ENCODE peak calls at places on chromosome 16, in ten cellular contexts. One of them, this sample, is unnamed. For H3K36me3, the result is how much of the 10 kb centered on the place peaks cover.

GRCh38 chr16:12142157-12142556 is 165.6 kb downstream of the SNX29 start:
- DNase-seq in right lobe of liver: no peak
- DNase-seq in prostate gland: no peak
- DNase-seq in cardiac muscle cell: no peak
- DNase-seq in endothelial cell of umbilical vein: no peak
- DNase-seq in psoas muscle: no peak
- DNase-seq in adrenal gland: no peak
- DNase-seq in ovary: no peak
- DNase-seq in bronchial epithelial cell: no peak
- DNase-seq in Peyer's patch: no peak
- DNase-seq in this sample: no peak

GRCh38 chr16:66272461-66272860 is 94.0 kb upstream of the CDH5 start:
- DNase-seq in right lobe of liver: no peak
- DNase-seq in prostate gland: no peak
- DNase-seq in cardiac muscle cell: no peak
- DNase-seq in endothelial cell of umbilical vein: no peak
- DNase-seq in psoas muscle: no peak
- DNase-seq in adrenal gland: no peak
- DNase-seq in ovary: no peak
- DNase-seq in bronchial epithelial cell: no peak
- DNase-seq in Peyer's patch: no peak
- DNase-seq in this sample: no peak

GRCh38 chr16:12141556-12141955 is 165.0 kb downstream of the SNX29 start:
- DNase-seq in right lobe of liver: no peak
- DNase-seq in prostate gland: no peak
- DNase-seq in cardiac muscle cell: no peak
- DNase-seq in endothelial cell of umbilical vein: no peak
- DNase-seq in psoas muscle: no peak
- DNase-seq in adrenal gland: no peak
- DNase-seq in ovary: no peak
- DNase-seq in bronchial epithelial cell: no peak
- DNase-seq in Peyer's patch: no peak
- DNase-seq in this sample: no peak

GRCh38 chr16:21638573-21638975 is 13.8 kb downstream of the IGSF6 start:
- DNase-seq in right lobe of liver: no peak
- DNase-seq in prostate gland: no peak
- DNase-seq in cardiac muscle cell: peak
- DNase-seq in endothelial cell of umbilical vein: no peak
- DNase-seq in psoas muscle: no peak
- DNase-seq in adrenal gland: no peak
- DNase-seq in ovary: no peak
- DNase-seq in bronchial epithelial cell: peak
- DNase-seq in Peyer's patch: no peak
- DNase-seq in this sample: no peak

GRCh38 chr16:62036101-62036806 is at the start of gene CDH8:
- DNase-seq in right lobe of liver: peak
- DNase-seq in prostate gland: no peak
- DNase-seq in cardiac muscle cell: no peak
- DNase-seq in endothelial cell of umbilical vein: no peak
- DNase-seq in psoas muscle: no peak
- DNase-seq in adrenal gland: no peak
- DNase-seq in ovary: peak
- DNase-seq in bronchial epithelial cell: no peak
- DNase-seq in Peyer's patch: no peak
- DNase-seq in this sample: peak

GRCh38 chr16:57017251-57017650 is 27.9 kb downstream of the NLRC5 start:
- DNase-seq in right lobe of liver: no peak
- DNase-seq in prostate gland: no peak
- DNase-seq in cardiac muscle cell: peak
- DNase-seq in endothelial cell of umbilical vein: peak
- DNase-seq in psoas muscle: no peak
- DNase-seq in adrenal gland: no peak
- DNase-seq in ovary: no peak
- DNase-seq in bronchial epithelial cell: peak
- DNase-seq in Peyer's patch: no peak
- DNase-seq in this sample: no peak

GRCh38 chr16:2866422-2866821 is 8.5 kb upstream of the PRSS22 start:
- DNase-seq in right lobe of liver: no peak
- DNase-seq in prostate gland: no peak
- DNase-seq in cardiac muscle cell: no peak
- DNase-seq in endothelial cell of umbilical vein: no peak
- DNase-seq in psoas muscle: no peak
- DNase-seq in adrenal gland: no peak
- DNase-seq in ovary: no peak
- DNase-seq in bronchial epithelial cell: no peak
- DNase-seq in Peyer's patch: no peak
- DNase-seq in this sample: no peak

GRCh38 chr16:12545292-12545610 is 258.4 kb downstream of the CPPED1 start:
- DNase-seq in right lobe of liver: no peak
- DNase-seq in prostate gland: no peak
- DNase-seq in cardiac muscle cell: no peak
- DNase-seq in endothelial cell of umbilical vein: no peak
- DNase-seq in psoas muscle: no peak
- DNase-seq in adrenal gland: no peak
- DNase-seq in ovary: no peak
- DNase-seq in bronchial epithelial cell: no peak
- DNase-seq in Peyer's patch: no peak
- DNase-seq in this sample: no peak

GRCh38 chr16:30787613-30788378 is 791 bp upstream of the ZNF629 start:
- DNase-seq in right lobe of liver: no peak
- DNase-seq in prostate gland: no peak
- DNase-seq in cardiac muscle cell: no peak
- DNase-seq in endothelial cell of umbilical vein: peak
- DNase-seq in psoas muscle: no peak
- DNase-seq in adrenal gland: no peak
- DNase-seq in ovary: no peak
- DNase-seq in bronchial epithelial cell: no peak
- DNase-seq in Peyer's patch: no peak
- DNase-seq in this sample: no peak

GRCh38 chr16:84537431-84538151 is 33.1 kb upstream of the MEAK7 start:
- DNase-seq in right lobe of liver: no peak
- DNase-seq in prostate gland: no peak
- DNase-seq in cardiac muscle cell: peak
- DNase-seq in endothelial cell of umbilical vein: no peak
- DNase-seq in psoas muscle: no peak
- DNase-seq in adrenal gland: no peak
- DNase-seq in ovary: no peak
- DNase-seq in bronchial epithelial cell: no peak
- DNase-seq in Peyer's patch: no peak
- DNase-seq in this sample: peak

GRCh38 chr16:66996324-66996982 is 8.1 kb downstream of the CES4A start:
- DNase-seq in right lobe of liver: peak
- DNase-seq in prostate gland: peak
- DNase-seq in cardiac muscle cell: peak
- DNase-seq in endothelial cell of umbilical vein: no peak
- DNase-seq in psoas muscle: peak
- DNase-seq in adrenal gland: no peak
- DNase-seq in ovary: no peak
- DNase-seq in bronchial epithelial cell: peak
- DNase-seq in Peyer's patch: no peak
- DNase-seq in this sample: no peak

GRCh38 chr16:77840623-77841274 is 52.4 kb downstream of the VAT1L start:
- DNase-seq in right lobe of liver: no peak
- DNase-seq in prostate gland: no peak
- DNase-seq in cardiac muscle cell: no peak
- DNase-seq in endothelial cell of umbilical vein: no peak
- DNase-seq in psoas muscle: no peak
- DNase-seq in adrenal gland: no peak
- DNase-seq in ovary: no peak
- DNase-seq in bronchial epithelial cell: peak
- DNase-seq in Peyer's patch: no peak
- DNase-seq in this sample: no peak

GRCh38 chr16:2033057-2033911 is 6.6 kb downstream of the NHERF2 start:
- DNase-seq in right lobe of liver: peak
- DNase-seq in prostate gland: no peak
- DNase-seq in cardiac muscle cell: peak
- DNase-seq in endothelial cell of umbilical vein: peak
- DNase-seq in psoas muscle: no peak
- DNase-seq in adrenal gland: peak
- DNase-seq in ovary: peak
- DNase-seq in bronchial epithelial cell: no peak
- DNase-seq in Peyer's patch: no peak
- DNase-seq in this sample: no peak

GRCh38 chr16:68091604-68092261 is 6.6 kb downstream of the NFATC3 start:
- DNase-seq in right lobe of liver: no peak
- DNase-seq in prostate gland: peak
- DNase-seq in cardiac muscle cell: peak
- DNase-seq in endothelial cell of umbilical vein: peak
- DNase-seq in psoas muscle: no peak
- DNase-seq in adrenal gland: no peak
- DNase-seq in ovary: no peak
- DNase-seq in bronchial epithelial cell: peak
- DNase-seq in Peyer's patch: no peak
- DNase-seq in this sample: no peak

GRCh38 chr16:49776085-49776501 is 79.8 kb downstream of the ZNF423 start:
- DNase-seq in right lobe of liver: peak
- DNase-seq in prostate gland: no peak
- DNase-seq in cardiac muscle cell: peak
- DNase-seq in endothelial cell of umbilical vein: peak
- DNase-seq in psoas muscle: peak
- DNase-seq in adrenal gland: no peak
- DNase-seq in ovary: no peak
- DNase-seq in bronchial epithelial cell: no peak
- DNase-seq in Peyer's patch: no peak
- DNase-seq in this sample: no peak

DNA sequence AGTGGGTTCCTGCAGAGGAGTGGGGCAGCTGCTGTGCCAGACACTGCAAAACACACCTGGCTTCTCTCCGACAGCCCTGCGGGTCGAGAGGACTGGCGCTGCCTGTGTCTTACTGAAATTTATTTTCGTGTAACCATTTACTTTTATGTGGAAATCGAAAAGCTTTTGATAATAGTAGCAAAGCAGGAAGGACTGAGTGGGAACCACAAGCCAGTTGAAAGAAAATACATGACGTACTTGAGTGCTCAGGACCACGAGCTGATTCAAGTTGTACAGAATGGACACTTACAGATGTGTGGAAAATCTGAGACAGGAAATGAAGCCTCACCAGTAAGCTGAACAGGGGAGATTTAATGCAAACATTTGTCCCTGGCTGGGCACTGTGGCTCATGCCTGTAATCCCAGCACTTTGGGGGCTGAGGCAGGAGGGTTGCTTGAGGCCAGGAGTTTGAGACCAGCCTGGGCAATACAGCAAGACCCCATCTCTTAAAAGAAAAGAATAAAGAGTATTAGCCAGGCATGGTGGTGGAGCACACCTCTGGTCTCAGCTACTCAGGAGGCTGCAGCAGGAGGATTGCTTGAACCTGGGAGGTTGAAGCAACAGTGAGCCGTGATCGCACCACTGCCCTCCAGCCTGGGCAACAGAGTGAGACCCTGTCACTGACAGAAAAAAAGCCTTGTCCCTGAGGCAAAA is 11.3 kb upstream of the RPL13 start:
- DNase-seq in right lobe of liver: no peak
- DNase-seq in prostate gland: no peak
- DNase-seq in cardiac muscle cell: no peak
- DNase-seq in endothelial cell of umbilical vein: no peak
- DNase-seq in psoas muscle: no peak
- DNase-seq in adrenal gland: no peak
- DNase-seq in ovary: no peak
- DNase-seq in bronchial epithelial cell: no peak
- DNase-seq in Peyer's patch: no peak
- DNase-seq in this sample: no peak
- H3K36me3 ChIP-seq in right lobe of liver: under half
- H3K36me3 ChIP-seq in prostate gland: under half
- H3K36me3 ChIP-seq in cardiac muscle cell: under half
- H3K36me3 ChIP-seq in endothelial cell of umbilical vein: under half
- H3K36me3 ChIP-seq in psoas muscle: under half
- H3K36me3 ChIP-seq in adrenal gland: under half
- H3K36me3 ChIP-seq in ovary: under half
- H3K36me3 ChIP-seq in bronchial epithelial cell: under half
- H3K36me3 ChIP-seq in Peyer's patch: half or more
- H3K36me3 ChIP-seq in this sample: half or more

DNA sequence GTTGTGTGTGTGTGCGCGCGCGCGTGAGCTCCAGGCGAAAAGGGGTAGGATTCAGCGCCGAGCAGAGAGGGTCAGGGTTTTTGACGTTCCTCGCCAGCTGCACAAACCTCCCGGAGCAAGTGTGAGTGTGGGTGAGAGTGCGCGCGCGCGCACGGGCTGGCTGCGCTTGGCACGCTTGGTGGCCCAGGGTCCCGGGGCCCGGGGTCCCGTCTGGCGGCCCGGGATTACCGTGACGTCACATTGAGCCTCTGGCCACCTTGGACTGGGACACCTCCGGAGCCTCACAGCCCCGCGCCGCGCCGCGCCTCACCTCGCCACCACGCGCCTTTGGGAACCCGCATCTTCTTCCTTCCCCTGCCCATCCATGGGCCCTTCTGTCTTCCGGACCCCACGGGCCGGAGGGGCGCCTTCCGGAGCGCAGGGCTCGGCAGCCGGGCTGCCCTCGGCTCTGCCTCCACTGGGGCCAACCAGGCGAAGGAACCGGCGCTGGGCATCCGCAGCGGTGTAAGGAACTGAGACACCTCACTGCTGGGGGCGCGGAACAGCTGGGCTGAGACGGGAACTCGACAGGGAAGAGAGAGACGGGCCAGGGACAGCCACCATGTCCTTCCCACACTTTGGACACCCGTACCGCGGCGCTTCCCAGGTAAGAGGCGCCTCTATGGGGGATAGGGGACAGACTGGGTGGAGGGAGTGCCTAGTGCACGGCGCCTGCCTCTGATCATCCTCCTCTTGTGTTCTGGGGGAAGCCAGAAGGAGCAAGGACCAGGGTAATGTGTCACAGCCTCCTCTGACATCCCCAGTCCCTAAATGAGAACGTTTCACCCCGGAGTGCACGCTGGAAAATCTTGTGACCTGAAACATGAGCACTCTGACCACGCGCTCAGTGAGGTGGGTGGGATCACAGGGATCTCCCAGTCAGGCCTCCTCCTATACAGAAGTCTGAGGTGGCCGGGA is 766 bp downstream of the IRX6 start:
- DNase-seq in right lobe of liver: peak
- DNase-seq in prostate gland: no peak
- DNase-seq in cardiac muscle cell: no peak
- DNase-seq in endothelial cell of umbilical vein: no peak
- DNase-seq in psoas muscle: no peak
- DNase-seq in adrenal gland: no peak
- DNase-seq in ovary: no peak
- DNase-seq in bronchial epithelial cell: no peak
- DNase-seq in Peyer's patch: no peak
- DNase-seq in this sample: no peak
- TF ChIP-seq CTCF in right lobe of liver: no peak
- TF ChIP-seq CTCF in prostate gland: no peak
- TF ChIP-seq CTCF in cardiac muscle cell: no peak
- TF ChIP-seq CTCF in endothelial cell of umbilical vein: no peak
- TF ChIP-seq CTCF in psoas muscle: no peak
- TF ChIP-seq CTCF in adrenal gland: no peak
- TF ChIP-seq CTCF in ovary: no peak
- TF ChIP-seq CTCF in bronchial epithelial cell: no peak
- TF ChIP-seq CTCF in Peyer's patch: no peak
- TF ChIP-seq CTCF in this sample: no peak

GRCh38 chr16:4891886-4892216 is 44.6 kb downstream of the UBN1 start:
- DNase-seq in right lobe of liver: no peak
- DNase-seq in prostate gland: no peak
- DNase-seq in cardiac muscle cell: no peak
- DNase-seq in endothelial cell of umbilical vein: no peak
- DNase-seq in psoas muscle: no peak
- DNase-seq in adrenal gland: no peak
- DNase-seq in ovary: no peak
- DNase-seq in bronchial epithelial cell: no peak
- DNase-seq in Peyer's patch: no peak
- DNase-seq in this sample: no peak
- H3K36me3 ChIP-seq in right lobe of liver: under half
- H3K36me3 ChIP-seq in prostate gland: under half
- H3K36me3 ChIP-seq in cardiac muscle cell: under half
- H3K36me3 ChIP-seq in endothelial cell of umbilical vein: under half
- H3K36me3 ChIP-seq in psoas muscle: under half
- H3K36me3 ChIP-seq in adrenal gland: under half
- H3K36me3 ChIP-seq in ovary: under half
- H3K36me3 ChIP-seq in bronchial epithelial cell: half or more
- H3K36me3 ChIP-seq in Peyer's patch: half or more
- H3K36me3 ChIP-seq in this sample: under half

GRCh38 chr16:25106567-25107465 is 4.7 kb upstream of the LCMT1 start:
- DNase-seq in right lobe of liver: peak
- DNase-seq in prostate gland: peak
- DNase-seq in cardiac muscle cell: peak
- DNase-seq in endothelial cell of umbilical vein: peak
- DNase-seq in psoas muscle: peak
- DNase-seq in adrenal gland: peak
- DNase-seq in ovary: peak
- DNase-seq in bronchial epithelial cell: peak
- DNase-seq in Peyer's patch: peak
- DNase-seq in this sample: peak
- TF ChIP-seq CTCF in right lobe of liver: peak
- TF ChIP-seq CTCF in prostate gland: peak
- TF ChIP-seq CTCF in cardiac muscle cell: peak
- TF ChIP-seq CTCF in endothelial cell of umbilical vein: no peak
- TF ChIP-seq CTCF in psoas muscle: peak
- TF ChIP-seq CTCF in adrenal gland: peak
- TF ChIP-seq CTCF in ovary: no peak
- TF ChIP-seq CTCF in bronchial epithelial cell: peak
- TF ChIP-seq CTCF in Peyer's patch: peak
- TF ChIP-seq CTCF in this sample: peak